ENCODE peak calls at places on chromosomes 16 and 17, in five cellular contexts. M, C, B, H and Q are unnamed samples.

GRCh38 chr17:39525801-39526506 is 64.7 kb downstream of the CDK12 start:
- DNase-seq in B (no peak), M (no peak), C (no peak), H (no peak), Q (no peak)

GRCh38 chr16:19287241-19287640 is 1.7 kb downstream of the CLEC19A start:
- DNase-seq in C (no peak), M (no peak), H (no peak), B (no peak), Q (no peak)

GRCh38 chr16:56637814-56638750 is at the start of gene MT1A:
- DNase-seq in B (no peak), H (peak; percentile 83), M (peak; percentile 77), C (peak; percentile 54), Q (peak; percentile 97)

GRCh38 chr17:79774561-79774975 is 3.4 kb upstream of the CBX2 start:
- DNase-seq in M (no peak), C (no peak), H (no peak), B (no peak), Q (no peak)

GRCh38 chr16:81005644-81006471 is 827 bp downstream of the CMC2 start:
- DNase-seq in B (no peak), H (no peak), C (no peak), M (no peak), Q (peak; percentile 61)

GRCh38 chr17:72139213-72139612 is 18.4 kb downstream of the SOX9 start:
- DNase-seq in H (no peak), B (no peak), M (no peak), C (peak; percentile 79), Q (no peak)

GRCh38 chr16:78324649-78325274 is 225.3 kb downstream of the WWOX start:
- DNase-seq in M (no peak), B (no peak), H (no peak), C (no peak), Q (no peak)

GRCh38 chr17:63945851-63946439 is 13.8 kb upstream of the CD79B start:
- DNase-seq in C (no peak), B (no peak), H (no peak), M (no peak), Q (no peak)

GRCh38 chr17:45225964-45226530 is 4.4 kb downstream of the FMNL1 start:
- DNase-seq in C (peak; percentile 13), M (no peak), H (peak; percentile 89), B (peak; percentile 71), Q (peak; percentile 77)

GRCh38 chr16:47848481-47849109 is 307.2 kb downstream of the ABCC12 start:
- DNase-seq in C (peak; percentile 82), M (no peak), H (no peak), B (no peak), Q (no peak)

GRCh38 chr16:66614161-66614802 is 9.8 kb downstream of the CMTM3 start:
- DNase-seq in M (no peak), B (no peak), C (no peak), H (no peak), Q (no peak)

GRCh38 chr17:17499402-17500145 is 3.4 kb upstream of the RASD1 start:
- DNase-seq in C (no peak), B (no peak), M (no peak), H (peak; percentile 57), Q (no peak)

GRCh38 chr16:66720766-66721165 is 24.2 kb upstream of the CMTM4 start:
- DNase-seq in C (peak; percentile 30), B (no peak), H (no peak), M (no peak), Q (no peak)

GRCh38 chr16:79093554-79093967 is 507.0 kb downstream of the MAF start:
- DNase-seq in M (no peak), H (peak; percentile 68), C (no peak), B (no peak), Q (no peak)

GRCh38 chr16:13923703-13924298 is 3.8 kb downstream of the ERCC4 start:
- DNase-seq in C (peak; percentile 57), H (no peak), B (no peak), M (no peak), Q (no peak)

GRCh38 chr17:45160505-45161287 is 979 bp upstream of the HEXIM2 start:
- DNase-seq in M (peak; percentile 69), H (peak; percentile 88), C (peak; percentile 72), B (no peak), Q (peak; percentile 56)

GRCh38 chr17:67602974-67603373 is 114.8 kb upstream of the NOL11 start:
- DNase-seq in M (no peak), B (no peak), C (peak; percentile 41), H (no peak), Q (no peak)

GRCh38 chr16:73697336-73697735 is 599.3 kb upstream of the PSMD7 start:
- DNase-seq in M (no peak), B (no peak), H (no peak), C (no peak), Q (no peak)

GRCh38 chr16:995087-995486 is 13.5 kb downstream of the SOX8 start:
- DNase-seq in H (no peak), B (no peak), M (no peak), C (peak; percentile 43), Q (no peak)

GRCh38 chr17:81922566-81923301 is 4.8 kb upstream of the SIRT7 start:
- DNase-seq in H (no peak), M (no peak), C (no peak), B (no peak), Q (no peak)

GRCh38 chr17:59723041-59723440 is 15.6 kb downstream of the VMP1 start:
- DNase-seq in B (no peak), M (no peak), C (no peak), H (no peak), Q (no peak)

GRCh38 chr17:16456770-16457316 is 35.1 kb downstream of the LRRC75A start:
- DNase-seq in B (no peak), C (no peak), H (no peak), M (no peak), Q (no peak)

GRCh38 chr16:11200523-11201063 is 55.4 kb downstream of the SOCS1 start:
- DNase-seq in M (no peak), B (no peak), H (no peak), C (peak; percentile 23), Q (no peak)

GRCh38 chr16:24950275-24950674 is 64.9 kb downstream of the ARHGAP17 start:
- DNase-seq in M (no peak), H (no peak), C (peak; percentile 80), B (no peak), Q (peak; percentile 61)

GRCh38 chr17:17320911-17321220 is 17.7 kb downstream of the NT5M start:
- DNase-seq in B (no peak), H (peak; percentile 28), C (no peak), M (peak; percentile 25), Q (no peak)

GRCh38 chr17:3594056-3594810 is 15.0 kb downstream of the TRPV1 start:
- DNase-seq in B (no peak), M (no peak), H (no peak), C (peak; percentile 91), Q (no peak)

GRCh38 chr16:466651-467050 is 41.2 kb downstream of the RAB11FIP3 start:
- DNase-seq in B (no peak), M (no peak), C (no peak), H (no peak), Q (no peak)

GRCh38 chr16:31476305-31477219 is 4.6 kb downstream of the TGFB1I1 start:
- DNase-seq in M (no peak), H (peak; percentile 96), B (peak; percentile 60), C (no peak), Q (peak; percentile 95)
- H3K4me3 ChIP-seq in M (peak overlapping the region; percentile 2), H (peak overlapping the region; percentile 54), B (peak overlapping the region; percentile 65), C (no peak overlapping the region), Q (no peak overlapping the region)

DNA sequence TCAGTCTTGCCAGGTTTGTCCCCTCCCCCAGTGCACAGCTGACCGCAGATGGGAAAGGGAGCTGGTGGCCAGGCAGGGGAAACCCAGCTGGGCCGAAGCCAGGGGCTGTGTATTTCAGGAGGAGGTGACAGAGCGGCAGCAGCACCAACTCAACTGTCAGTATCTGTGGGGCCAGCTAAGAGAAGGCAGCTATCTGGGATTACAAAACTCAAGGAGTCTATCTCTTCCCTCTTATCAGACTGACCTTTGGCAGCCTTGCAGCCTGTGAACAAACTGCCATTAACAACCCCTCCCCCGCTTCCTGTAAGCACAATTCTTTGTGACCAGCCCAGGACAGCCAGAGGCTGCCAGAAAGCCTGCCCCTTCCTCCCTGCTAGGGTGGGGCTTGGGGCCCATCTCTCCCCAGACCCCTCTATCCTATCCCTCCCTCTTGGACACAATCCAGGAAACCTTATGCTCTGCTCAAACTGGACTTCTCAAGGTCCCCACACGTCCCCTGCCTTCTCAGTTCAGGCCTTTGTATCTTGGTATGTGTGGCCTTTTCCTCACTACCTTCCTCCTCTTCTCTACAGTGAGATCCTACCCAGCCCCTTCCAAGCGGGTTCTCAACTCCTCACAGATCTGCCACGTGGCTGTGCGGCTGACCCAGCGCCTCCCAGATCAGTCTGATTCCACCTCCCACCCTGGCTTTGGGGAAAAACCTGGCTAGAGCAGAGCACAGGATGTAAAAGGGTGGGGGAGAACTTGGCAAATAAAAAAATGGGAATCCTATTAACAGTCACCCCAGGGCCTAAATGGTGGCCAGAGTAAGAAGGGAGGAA is 10.5 kb downstream of the ST3GAL2 start:
- DNase-seq in C (peak; percentile 96), M (peak; percentile 91), B (no peak), H (peak; percentile 93), Q (peak; percentile 53)
- H3K4me3 ChIP-seq in C (no peak overlapping the region), M (peak overlapping the region; percentile 24), B (no peak overlapping the region), H (peak overlapping the region; percentile 5), Q (no peak overlapping the region)

GRCh38 chr17:75843577-75844529 is at the start of gene UNC13D:
- DNase-seq in B (peak; percentile 41), C (no peak), M (no peak), H (no peak), Q (no peak)
- H3K4me3 ChIP-seq in B (peak within 1 kb of the TSS; percentile 97), C (no peak within 1 kb of the TSS), M (peak within 1 kb of the TSS; percentile 46), H (peak within 1 kb of the TSS; percentile 58), Q (no peak within 1 kb of the TSS)

GRCh38 chr16:86517033-86517432 is 6.7 kb downstream of the FOXF1 start:
- DNase-seq in H (no peak), M (no peak), C (no peak), B (no peak), Q (no peak)
- H3K4me3 ChIP-seq in H (peak overlapping the region; percentile 62), M (no peak overlapping the region), C (peak overlapping the region; percentile 95), B (no peak overlapping the region), Q (no peak overlapping the region)

DNA sequence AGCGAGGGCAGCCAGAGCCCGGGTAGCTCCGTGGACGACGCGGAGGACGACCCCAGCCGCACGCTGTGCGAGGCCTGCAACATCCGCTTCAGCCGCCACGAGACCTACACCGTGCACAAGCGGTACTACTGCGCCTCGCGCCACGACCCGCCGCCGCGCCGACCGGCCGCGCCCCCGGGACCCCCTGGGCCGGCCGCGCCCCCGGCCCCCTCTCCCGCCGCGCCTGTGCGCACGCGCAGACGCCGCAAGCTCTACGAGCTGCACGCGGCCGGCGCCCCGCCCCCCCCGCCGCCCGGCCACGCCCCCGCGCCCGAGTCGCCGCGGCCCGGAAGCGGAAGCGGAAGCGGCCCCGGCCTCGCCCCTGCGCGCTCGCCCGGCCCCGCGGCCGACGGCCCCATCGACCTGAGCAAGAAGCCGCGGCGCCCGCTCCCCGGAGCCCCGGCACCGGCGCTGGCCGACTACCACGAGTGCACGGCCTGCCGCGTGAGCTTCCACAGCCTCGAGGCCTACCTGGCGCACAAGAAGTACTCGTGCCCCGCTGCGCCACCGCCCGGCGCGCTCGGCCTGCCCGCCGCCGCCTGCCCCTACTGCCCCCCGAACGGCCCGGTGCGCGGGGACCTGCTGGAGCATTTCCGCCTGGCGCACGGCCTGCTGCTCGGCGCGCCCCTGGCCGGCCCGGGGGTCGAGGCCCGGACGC is 36.1 kb upstream of the ZC3H18 start:
- DNase-seq in B (peak; percentile 76), H (peak; percentile 91), C (peak; percentile 48), M (peak; percentile 74), Q (no peak)
- H3K4me3 ChIP-seq in B (peak overlapping the region; percentile 30), H (peak overlapping the region; percentile 65), C (peak overlapping the region; percentile 59), M (peak overlapping the region; percentile 99), Q (peak overlapping the region; percentile 53)

GRCh38 chr16:68700120-68700519 is 37.0 kb upstream of the CDH1 start:
- DNase-seq in B (no peak), M (no peak), C (peak; percentile 36), H (no peak), Q (no peak)

GRCh38 chr16:68707341-68708152 is 29.5 kb upstream of the CDH1 start:
- DNase-seq in M (peak; percentile 88), H (peak; percentile 85), C (peak; percentile 77), B (no peak), Q (peak; percentile 88)

GRCh38 chr16:68704232-68704867 is 32.7 kb upstream of the CDH1 start:
- DNase-seq in C (peak; percentile 59), H (peak; percentile 90), M (peak; percentile 91), B (peak; percentile 20), Q (peak; percentile 62)
- H3K4me3 ChIP-seq in C (no peak overlapping the region), H (no peak overlapping the region), M (no peak overlapping the region), B (no peak overlapping the region), Q (no peak overlapping the region)